ENCODE peak calls at places on chromosomes 16 and 17, in eight cellular contexts. One of them, this sample, is unnamed.

GRCh38 chr16:87132361-87133014 is 184.7 kb downstream of the C16orf95 start:
- DNase-seq in GM12892: no peak
- DNase-seq in CD8-positive, alpha-beta memory T cell: no peak
- DNase-seq in nucleus accumbens: no peak
- DNase-seq in ovary: no peak
- DNase-seq in IMR-90: peak; percentile 60
- DNase-seq in stimulated activated CD4-positive, alpha-beta T cell treated with anti-CD3 and anti-CD28 coated beads, Interleukin-4, amount 100 ng/mL, for 1 hour: no peak
- DNase-seq in activated CD4-positive, alpha-beta T cell treated with anti-CD3 and anti-CD28 coated beads, Interleukin-2, amount 50 U/mL, for 1 hour: no peak
- DNase-seq in this sample: peak; percentile 54

GRCh38 chr16:72371307-72372081 is 199.5 kb upstream of the PMFBP1 start:
- DNase-seq in GM12892: no peak
- DNase-seq in CD8-positive, alpha-beta memory T cell: no peak
- DNase-seq in nucleus accumbens: no peak
- DNase-seq in ovary: no peak
- DNase-seq in IMR-90: peak; percentile 25
- DNase-seq in stimulated activated CD4-positive, alpha-beta T cell treated with anti-CD3 and anti-CD28 coated beads, Interleukin-4, amount 100 ng/mL, for 1 hour: no peak
- DNase-seq in activated CD4-positive, alpha-beta T cell treated with anti-CD3 and anti-CD28 coated beads, Interleukin-2, amount 50 U/mL, for 1 hour: no peak
- DNase-seq in this sample: no peak

GRCh38 chr17:48634446-48635208 is 8.5 kb upstream of the HOXB9 start:
- DNase-seq in GM12892: no peak
- DNase-seq in CD8-positive, alpha-beta memory T cell: no peak
- DNase-seq in nucleus accumbens: no peak
- DNase-seq in ovary: no peak
- DNase-seq in IMR-90: no peak
- DNase-seq in stimulated activated CD4-positive, alpha-beta T cell treated with anti-CD3 and anti-CD28 coated beads, Interleukin-4, amount 100 ng/mL, for 1 hour: no peak
- DNase-seq in activated CD4-positive, alpha-beta T cell treated with anti-CD3 and anti-CD28 coated beads, Interleukin-2, amount 50 U/mL, for 1 hour: no peak
- DNase-seq in this sample: no peak

GRCh38 chr16:22634913-22635312 is 124.2 kb downstream of the NPIPB5 start:
- DNase-seq in GM12892: no peak
- DNase-seq in CD8-positive, alpha-beta memory T cell: no peak
- DNase-seq in nucleus accumbens: no peak
- DNase-seq in ovary: no peak
- DNase-seq in IMR-90: no peak
- DNase-seq in stimulated activated CD4-positive, alpha-beta T cell treated with anti-CD3 and anti-CD28 coated beads, Interleukin-4, amount 100 ng/mL, for 1 hour: no peak
- DNase-seq in activated CD4-positive, alpha-beta T cell treated with anti-CD3 and anti-CD28 coated beads, Interleukin-2, amount 50 U/mL, for 1 hour: no peak
- DNase-seq in this sample: no peak

GRCh38 chr16:82083710-82084353 is 48.8 kb downstream of the HSD17B2 start:
- DNase-seq in GM12892: no peak
- DNase-seq in CD8-positive, alpha-beta memory T cell: no peak
- DNase-seq in nucleus accumbens: no peak
- DNase-seq in ovary: no peak
- DNase-seq in IMR-90: no peak
- DNase-seq in stimulated activated CD4-positive, alpha-beta T cell treated with anti-CD3 and anti-CD28 coated beads, Interleukin-4, amount 100 ng/mL, for 1 hour: no peak
- DNase-seq in activated CD4-positive, alpha-beta T cell treated with anti-CD3 and anti-CD28 coated beads, Interleukin-2, amount 50 U/mL, for 1 hour: no peak
- DNase-seq in this sample: no peak

GRCh38 chr16:51949260-51949659 is 597.7 kb downstream of the TOX3 start:
- DNase-seq in GM12892: no peak
- DNase-seq in CD8-positive, alpha-beta memory T cell: no peak
- DNase-seq in nucleus accumbens: no peak
- DNase-seq in ovary: no peak
- DNase-seq in IMR-90: no peak
- DNase-seq in stimulated activated CD4-positive, alpha-beta T cell treated with anti-CD3 and anti-CD28 coated beads, Interleukin-4, amount 100 ng/mL, for 1 hour: no peak
- DNase-seq in activated CD4-positive, alpha-beta T cell treated with anti-CD3 and anti-CD28 coated beads, Interleukin-2, amount 50 U/mL, for 1 hour: no peak
- DNase-seq in this sample: no peak

GRCh38 chr17:79801156-79802038 is 4.5 kb upstream of the CBX8 start:
- DNase-seq in GM12892: no peak
- DNase-seq in CD8-positive, alpha-beta memory T cell: no peak
- DNase-seq in nucleus accumbens: no peak
- DNase-seq in ovary: no peak
- DNase-seq in IMR-90: no peak
- DNase-seq in stimulated activated CD4-positive, alpha-beta T cell treated with anti-CD3 and anti-CD28 coated beads, Interleukin-4, amount 100 ng/mL, for 1 hour: no peak
- DNase-seq in activated CD4-positive, alpha-beta T cell treated with anti-CD3 and anti-CD28 coated beads, Interleukin-2, amount 50 U/mL, for 1 hour: no peak
- DNase-seq in this sample: no peak

GRCh38 chr16:90020838-90021382 is 1.7 kb upstream of the DBNDD1 start:
- DNase-seq in GM12892: no peak
- DNase-seq in CD8-positive, alpha-beta memory T cell: no peak
- DNase-seq in nucleus accumbens: no peak
- DNase-seq in ovary: no peak
- DNase-seq in IMR-90: peak; percentile 76
- DNase-seq in stimulated activated CD4-positive, alpha-beta T cell treated with anti-CD3 and anti-CD28 coated beads, Interleukin-4, amount 100 ng/mL, for 1 hour: no peak
- DNase-seq in activated CD4-positive, alpha-beta T cell treated with anti-CD3 and anti-CD28 coated beads, Interleukin-2, amount 50 U/mL, for 1 hour: no peak
- DNase-seq in this sample: no peak

GRCh38 chr17:62754696-62755095 is 53.4 kb downstream of the MARCHF10 start:
- DNase-seq in GM12892: no peak
- DNase-seq in CD8-positive, alpha-beta memory T cell: no peak
- DNase-seq in nucleus accumbens: no peak
- DNase-seq in ovary: no peak
- DNase-seq in IMR-90: no peak
- DNase-seq in stimulated activated CD4-positive, alpha-beta T cell treated with anti-CD3 and anti-CD28 coated beads, Interleukin-4, amount 100 ng/mL, for 1 hour: no peak
- DNase-seq in activated CD4-positive, alpha-beta T cell treated with anti-CD3 and anti-CD28 coated beads, Interleukin-2, amount 50 U/mL, for 1 hour: no peak
- DNase-seq in this sample: no peak

GRCh38 chr16:47320546-47321315 is 140.1 kb downstream of the ITFG1 start:
- DNase-seq in GM12892: no peak
- DNase-seq in CD8-positive, alpha-beta memory T cell: no peak
- DNase-seq in nucleus accumbens: no peak
- DNase-seq in ovary: no peak
- DNase-seq in IMR-90: peak; percentile 65
- DNase-seq in stimulated activated CD4-positive, alpha-beta T cell treated with anti-CD3 and anti-CD28 coated beads, Interleukin-4, amount 100 ng/mL, for 1 hour: no peak
- DNase-seq in activated CD4-positive, alpha-beta T cell treated with anti-CD3 and anti-CD28 coated beads, Interleukin-2, amount 50 U/mL, for 1 hour: no peak
- DNase-seq in this sample: peak; percentile 18

GRCh38 chr16:2160915-2161551 is 5.5 kb downstream of the TRAF7 start:
- DNase-seq in GM12892: no peak
- DNase-seq in CD8-positive, alpha-beta memory T cell: no peak
- DNase-seq in nucleus accumbens: no peak
- DNase-seq in ovary: no peak
- DNase-seq in IMR-90: peak; percentile 69
- DNase-seq in stimulated activated CD4-positive, alpha-beta T cell treated with anti-CD3 and anti-CD28 coated beads, Interleukin-4, amount 100 ng/mL, for 1 hour: no peak
- DNase-seq in activated CD4-positive, alpha-beta T cell treated with anti-CD3 and anti-CD28 coated beads, Interleukin-2, amount 50 U/mL, for 1 hour: no peak
- DNase-seq in this sample: peak; percentile 77

GRCh38 chr17:64095144-64095882 is 34.6 kb downstream of the ERN1 start:
- DNase-seq in GM12892: no peak
- DNase-seq in CD8-positive, alpha-beta memory T cell: no peak
- DNase-seq in nucleus accumbens: no peak
- DNase-seq in ovary: no peak
- DNase-seq in IMR-90: no peak
- DNase-seq in stimulated activated CD4-positive, alpha-beta T cell treated with anti-CD3 and anti-CD28 coated beads, Interleukin-4, amount 100 ng/mL, for 1 hour: no peak
- DNase-seq in activated CD4-positive, alpha-beta T cell treated with anti-CD3 and anti-CD28 coated beads, Interleukin-2, amount 50 U/mL, for 1 hour: no peak
- DNase-seq in this sample: no peak

GRCh38 chr16:71254832-71255560 is 24.5 kb upstream of the HYDIN start:
- DNase-seq in GM12892: no peak
- DNase-seq in CD8-positive, alpha-beta memory T cell: no peak
- DNase-seq in nucleus accumbens: no peak
- DNase-seq in ovary: no peak
- DNase-seq in IMR-90: no peak
- DNase-seq in stimulated activated CD4-positive, alpha-beta T cell treated with anti-CD3 and anti-CD28 coated beads, Interleukin-4, amount 100 ng/mL, for 1 hour: no peak
- DNase-seq in activated CD4-positive, alpha-beta T cell treated with anti-CD3 and anti-CD28 coated beads, Interleukin-2, amount 50 U/mL, for 1 hour: no peak
- DNase-seq in this sample: no peak

GRCh38 chr17:37752482-37752881 is 7.6 kb upstream of the HNF1B start:
- DNase-seq in GM12892: no peak
- DNase-seq in CD8-positive, alpha-beta memory T cell: no peak
- DNase-seq in nucleus accumbens: no peak
- DNase-seq in ovary: no peak
- DNase-seq in IMR-90: peak; percentile 77
- DNase-seq in stimulated activated CD4-positive, alpha-beta T cell treated with anti-CD3 and anti-CD28 coated beads, Interleukin-4, amount 100 ng/mL, for 1 hour: no peak
- DNase-seq in activated CD4-positive, alpha-beta T cell treated with anti-CD3 and anti-CD28 coated beads, Interleukin-2, amount 50 U/mL, for 1 hour: no peak
- DNase-seq in this sample: peak; percentile 53

GRCh38 chr17:8006836-8007680 is 4.6 kb downstream of the GUCY2D start:
- DNase-seq in GM12892: no peak
- DNase-seq in CD8-positive, alpha-beta memory T cell: no peak
- DNase-seq in nucleus accumbens: no peak
- DNase-seq in ovary: no peak
- DNase-seq in IMR-90: no peak
- DNase-seq in stimulated activated CD4-positive, alpha-beta T cell treated with anti-CD3 and anti-CD28 coated beads, Interleukin-4, amount 100 ng/mL, for 1 hour: no peak
- DNase-seq in activated CD4-positive, alpha-beta T cell treated with anti-CD3 and anti-CD28 coated beads, Interleukin-2, amount 50 U/mL, for 1 hour: no peak
- DNase-seq in this sample: no peak

GRCh38 chr16:4733747-4734062 is 366 bp downstream of the ANKS3 start:
- DNase-seq in GM12892: no peak
- DNase-seq in CD8-positive, alpha-beta memory T cell: no peak
- DNase-seq in nucleus accumbens: no peak
- DNase-seq in ovary: no peak
- DNase-seq in IMR-90: no peak
- DNase-seq in stimulated activated CD4-positive, alpha-beta T cell treated with anti-CD3 and anti-CD28 coated beads, Interleukin-4, amount 100 ng/mL, for 1 hour: peak; percentile 30
- DNase-seq in activated CD4-positive, alpha-beta T cell treated with anti-CD3 and anti-CD28 coated beads, Interleukin-2, amount 50 U/mL, for 1 hour: peak; percentile 3
- DNase-seq in this sample: no peak

GRCh38 chr16:84175351-84176081 is 11.3 kb downstream of the TAF1C start:
- DNase-seq in GM12892: no peak
- DNase-seq in CD8-positive, alpha-beta memory T cell: peak; percentile 20
- DNase-seq in nucleus accumbens: no peak
- DNase-seq in ovary: peak; percentile 61
- DNase-seq in IMR-90: peak; percentile 53
- DNase-seq in stimulated activated CD4-positive, alpha-beta T cell treated with anti-CD3 and anti-CD28 coated beads, Interleukin-4, amount 100 ng/mL, for 1 hour: peak; percentile 71
- DNase-seq in activated CD4-positive, alpha-beta T cell treated with anti-CD3 and anti-CD28 coated beads, Interleukin-2, amount 50 U/mL, for 1 hour: peak; percentile 45
- DNase-seq in this sample: peak; percentile 82

GRCh38 chr16:77288222-77288621 is 89.0 kb downstream of the SYCE1L start:
- DNase-seq in GM12892: no peak
- DNase-seq in CD8-positive, alpha-beta memory T cell: no peak
- DNase-seq in nucleus accumbens: no peak
- DNase-seq in ovary: no peak
- DNase-seq in IMR-90: peak; percentile 85
- DNase-seq in stimulated activated CD4-positive, alpha-beta T cell treated with anti-CD3 and anti-CD28 coated beads, Interleukin-4, amount 100 ng/mL, for 1 hour: no peak
- DNase-seq in activated CD4-positive, alpha-beta T cell treated with anti-CD3 and anti-CD28 coated beads, Interleukin-2, amount 50 U/mL, for 1 hour: no peak
- DNase-seq in this sample: no peak

GRCh38 chr16:81740163-81740562 is 38.9 kb upstream of the PLCG2 start:
- DNase-seq in GM12892: no peak
- DNase-seq in CD8-positive, alpha-beta memory T cell: no peak
- DNase-seq in nucleus accumbens: no peak
- DNase-seq in ovary: no peak
- DNase-seq in IMR-90: no peak
- DNase-seq in stimulated activated CD4-positive, alpha-beta T cell treated with anti-CD3 and anti-CD28 coated beads, Interleukin-4, amount 100 ng/mL, for 1 hour: no peak
- DNase-seq in activated CD4-positive, alpha-beta T cell treated with anti-CD3 and anti-CD28 coated beads, Interleukin-2, amount 50 U/mL, for 1 hour: no peak
- DNase-seq in this sample: no peak

GRCh38 chr16:11914759-11915643 is 755 bp downstream of the GSPT1 start:
- DNase-seq in GM12892: peak; percentile 50
- DNase-seq in CD8-positive, alpha-beta memory T cell: peak; percentile 13
- DNase-seq in nucleus accumbens: no peak
- DNase-seq in ovary: no peak
- DNase-seq in IMR-90: peak; percentile 28
- DNase-seq in stimulated activated CD4-positive, alpha-beta T cell treated with anti-CD3 and anti-CD28 coated beads, Interleukin-4, amount 100 ng/mL, for 1 hour: peak; percentile 38
- DNase-seq in activated CD4-positive, alpha-beta T cell treated with anti-CD3 and anti-CD28 coated beads, Interleukin-2, amount 50 U/mL, for 1 hour: peak; percentile 24
- DNase-seq in this sample: peak; percentile 74

GRCh38 chr16:11152677-11153321 is 103.2 kb downstream of the SOCS1 start:
- DNase-seq in GM12892: no peak
- DNase-seq in CD8-positive, alpha-beta memory T cell: no peak
- DNase-seq in nucleus accumbens: no peak
- DNase-seq in ovary: no peak
- DNase-seq in IMR-90: no peak
- DNase-seq in stimulated activated CD4-positive, alpha-beta T cell treated with anti-CD3 and anti-CD28 coated beads, Interleukin-4, amount 100 ng/mL, for 1 hour: no peak
- DNase-seq in activated CD4-positive, alpha-beta T cell treated with anti-CD3 and anti-CD28 coated beads, Interleukin-2, amount 50 U/mL, for 1 hour: no peak
- DNase-seq in this sample: no peak

GRCh38 chr17:7292729-7293128 is 1.7 kb downstream of the YBX2 start:
- DNase-seq in GM12892: no peak
- DNase-seq in CD8-positive, alpha-beta memory T cell: no peak
- DNase-seq in nucleus accumbens: no peak
- DNase-seq in ovary: no peak
- DNase-seq in IMR-90: no peak
- DNase-seq in stimulated activated CD4-positive, alpha-beta T cell treated with anti-CD3 and anti-CD28 coated beads, Interleukin-4, amount 100 ng/mL, for 1 hour: no peak
- DNase-seq in activated CD4-positive, alpha-beta T cell treated with anti-CD3 and anti-CD28 coated beads, Interleukin-2, amount 50 U/mL, for 1 hour: no peak
- DNase-seq in this sample: peak; percentile 14

GRCh38 chr17:33292981-33293867 is at the start of gene ASIC2:
- DNase-seq in GM12892: no peak
- DNase-seq in CD8-positive, alpha-beta memory T cell: no peak
- DNase-seq in nucleus accumbens: no peak
- DNase-seq in ovary: no peak
- DNase-seq in IMR-90: peak; percentile 4
- DNase-seq in stimulated activated CD4-positive, alpha-beta T cell treated with anti-CD3 and anti-CD28 coated beads, Interleukin-4, amount 100 ng/mL, for 1 hour: no peak
- DNase-seq in activated CD4-positive, alpha-beta T cell treated with anti-CD3 and anti-CD28 coated beads, Interleukin-2, amount 50 U/mL, for 1 hour: no peak
- DNase-seq in this sample: peak; percentile 51

GRCh38 chr17:79897243-79898063 is 58.2 kb upstream of the CBX4 start:
- DNase-seq in GM12892: no peak
- DNase-seq in CD8-positive, alpha-beta memory T cell: no peak
- DNase-seq in nucleus accumbens: no peak
- DNase-seq in ovary: no peak
- DNase-seq in IMR-90: no peak
- DNase-seq in stimulated activated CD4-positive, alpha-beta T cell treated with anti-CD3 and anti-CD28 coated beads, Interleukin-4, amount 100 ng/mL, for 1 hour: no peak
- DNase-seq in activated CD4-positive, alpha-beta T cell treated with anti-CD3 and anti-CD28 coated beads, Interleukin-2, amount 50 U/mL, for 1 hour: no peak
- DNase-seq in this sample: no peak

GRCh38 chr17:43860927-43861622 is 14.1 kb downstream of the CD300LG start:
- DNase-seq in GM12892: no peak
- DNase-seq in CD8-positive, alpha-beta memory T cell: no peak
- DNase-seq in nucleus accumbens: no peak
- DNase-seq in ovary: peak; percentile 71
- DNase-seq in IMR-90: no peak
- DNase-seq in stimulated activated CD4-positive, alpha-beta T cell treated with anti-CD3 and anti-CD28 coated beads, Interleukin-4, amount 100 ng/mL, for 1 hour: no peak
- DNase-seq in activated CD4-positive, alpha-beta T cell treated with anti-CD3 and anti-CD28 coated beads, Interleukin-2, amount 50 U/mL, for 1 hour: no peak
- DNase-seq in this sample: no peak

GRCh38 chr17:28988475-28988874 is 17.4 kb downstream of the SEZ6 start:
- DNase-seq in GM12892: no peak
- DNase-seq in CD8-positive, alpha-beta memory T cell: no peak
- DNase-seq in nucleus accumbens: no peak
- DNase-seq in ovary: no peak
- DNase-seq in IMR-90: no peak
- DNase-seq in stimulated activated CD4-positive, alpha-beta T cell treated with anti-CD3 and anti-CD28 coated beads, Interleukin-4, amount 100 ng/mL, for 1 hour: no peak
- DNase-seq in activated CD4-positive, alpha-beta T cell treated with anti-CD3 and anti-CD28 coated beads, Interleukin-2, amount 50 U/mL, for 1 hour: no peak
- DNase-seq in this sample: no peak

GRCh38 chr17:16443390-16444257 is 28.3 kb downstream of the TRPV2 start:
- DNase-seq in GM12892: no peak
- DNase-seq in CD8-positive, alpha-beta memory T cell: no peak
- DNase-seq in nucleus accumbens: no peak
- DNase-seq in ovary: no peak
- DNase-seq in IMR-90: no peak
- DNase-seq in stimulated activated CD4-positive, alpha-beta T cell treated with anti-CD3 and anti-CD28 coated beads, Interleukin-4, amount 100 ng/mL, for 1 hour: peak; percentile 34
- DNase-seq in activated CD4-positive, alpha-beta T cell treated with anti-CD3 and anti-CD28 coated beads, Interleukin-2, amount 50 U/mL, for 1 hour: no peak
- DNase-seq in this sample: no peak

GRCh38 chr16:84999200-84999599 is 12.1 kb downstream of the ZDHHC7 start:
- DNase-seq in GM12892: no peak
- DNase-seq in CD8-positive, alpha-beta memory T cell: no peak
- DNase-seq in nucleus accumbens: no peak
- DNase-seq in ovary: no peak
- DNase-seq in IMR-90: peak; percentile 56
- DNase-seq in stimulated activated CD4-positive, alpha-beta T cell treated with anti-CD3 and anti-CD28 coated beads, Interleukin-4, amount 100 ng/mL, for 1 hour: no peak
- DNase-seq in activated CD4-positive, alpha-beta T cell treated with anti-CD3 and anti-CD28 coated beads, Interleukin-2, amount 50 U/mL, for 1 hour: no peak
- DNase-seq in this sample: no peak

This sample was measured in AG08396.